ENCODE peak calls at places on chromosomes 5 and 9, in six cellular contexts. O, B, A, Y, Q and U are unnamed samples.

GRCh38 chr5:171249460-171249859 is 59.6 kb upstream of the TLX3 start:
- DNase-seq in O (no peak), B (no peak), A (no peak), Y (no peak), Q (no peak), U (no peak)

GRCh38 chr9:99497641-99498040 is 275.6 kb downstream of the SEC61B start:
- DNase-seq in O (peak), B (no peak), A (no peak), Y (no peak), Q (no peak), U (no peak)

GRCh38 chr9:76629205-76629990 is 134.8 kb upstream of the PCA3 start:
- DNase-seq in O (no peak), B (no peak), A (no peak), Y (no peak), Q (no peak), U (no peak)

GRCh38 chr9:137084526-137084925 is 2.3 kb upstream of the MAN1B1 start:
- DNase-seq in O (no peak), B (no peak), A (no peak), Y (no peak), Q (no peak), U (no peak)

GRCh38 chr9:87599901-87600610 is 102.4 kb downstream of the DAPK1 start:
- DNase-seq in O (peak), B (no peak), A (peak), Y (no peak), Q (peak), U (peak)

GRCh38 chr9:89602978-89603628 is 1.7 kb upstream of the GADD45G start:
- DNase-seq in O (peak), B (peak), A (peak), Y (peak), Q (peak), U (peak)

GRCh38 chr9:95497772-95498171 is 19.0 kb downstream of the PTCH1 start:
- DNase-seq in O (no peak), B (no peak), A (no peak), Y (no peak), Q (peak), U (peak)

GRCh38 chr5:139638090-139638735 is 9.9 kb upstream of the CXXC5 start:
- DNase-seq in O (peak), B (peak), A (peak), Y (peak), Q (peak), U (no peak)

GRCh38 chr5:204966-205670 is 12.8 kb downstream of the CCDC127 start:
- DNase-seq in O (no peak), B (no peak), A (no peak), Y (no peak), Q (no peak), U (no peak)

GRCh38 chr9:129230302-129230701 is 52.2 kb upstream of the IER5L start:
- DNase-seq in O (no peak), B (no peak), A (peak), Y (no peak), Q (no peak), U (no peak)

GRCh38 chr5:93454896-93455295 is 126.1 kb downstream of the NR2F1-AS1 start:
- DNase-seq in O (no peak), B (no peak), A (no peak), Y (no peak), Q (no peak), U (no peak)

GRCh38 chr5:124754206-124754927 is 7.9 kb upstream of the ZNF608 start:
- DNase-seq in O (no peak), B (no peak), A (no peak), Y (no peak), Q (peak), U (no peak)

GRCh38 chr5:50667653-50668403 is 1.4 kb downstream of the PARP8 start:
- DNase-seq in O (no peak), B (peak), A (peak), Y (peak), Q (peak), U (no peak)

GRCh38 chr9:99855467-99856176 is 33.9 kb downstream of the NR4A3 start:
- DNase-seq in O (no peak), B (no peak), A (no peak), Y (no peak), Q (no peak), U (no peak)

GRCh38 chr5:135216072-135216812 is 182.2 kb upstream of the PITX1 start:
- DNase-seq in O (no peak), B (no peak), A (no peak), Y (no peak), Q (no peak), U (no peak)

GRCh38 chr5:75756191-75756590 is 39.0 kb upstream of the POC5 start:
- DNase-seq in O (no peak), B (no peak), A (no peak), Y (no peak), Q (no peak), U (no peak)

GRCh38 chr5:113294341-113295110 is 140.3 kb downstream of the TSSK1B start:
- DNase-seq in O (peak), B (peak), A (peak), Y (peak), Q (peak), U (peak)

GRCh38 chr5:82635561-82636288 is 357.6 kb upstream of the RPS23 start:
- DNase-seq in O (peak), B (no peak), A (no peak), Y (no peak), Q (peak), U (peak)

GRCh38 chr9:77891150-77891549 is 140.5 kb downstream of the GNAQ start:
- DNase-seq in O (no peak), B (no peak), A (no peak), Y (no peak), Q (no peak), U (no peak)

GRCh38 chr5:72438141-72438540 is 69.1 kb downstream of the ZNF366 start:
- DNase-seq in O (peak), B (no peak), A (no peak), Y (no peak), Q (no peak), U (no peak)

GRCh38 chr9:114591206-114591853 is 3.8 kb downstream of the ATP6V1G1 start:
- DNase-seq in O (no peak), B (no peak), A (no peak), Y (no peak), Q (peak), U (no peak)

GRCh38 chr5:40570408-40571129 is 109.1 kb upstream of the PTGER4 start:
- DNase-seq in O (peak), B (no peak), A (no peak), Y (no peak), Q (peak), U (peak)

GRCh38 chr5:112563169-112563826 is 144.2 kb upstream of the EPB41L4A start:
- DNase-seq in O (no peak), B (no peak), A (no peak), Y (no peak), Q (no peak), U (no peak)

GRCh38 chr9:137620581-137620980 is 1.8 kb downstream of the EHMT1 start:
- DNase-seq in O (no peak), B (no peak), A (no peak), Y (no peak), Q (no peak), U (no peak)

DNA sequence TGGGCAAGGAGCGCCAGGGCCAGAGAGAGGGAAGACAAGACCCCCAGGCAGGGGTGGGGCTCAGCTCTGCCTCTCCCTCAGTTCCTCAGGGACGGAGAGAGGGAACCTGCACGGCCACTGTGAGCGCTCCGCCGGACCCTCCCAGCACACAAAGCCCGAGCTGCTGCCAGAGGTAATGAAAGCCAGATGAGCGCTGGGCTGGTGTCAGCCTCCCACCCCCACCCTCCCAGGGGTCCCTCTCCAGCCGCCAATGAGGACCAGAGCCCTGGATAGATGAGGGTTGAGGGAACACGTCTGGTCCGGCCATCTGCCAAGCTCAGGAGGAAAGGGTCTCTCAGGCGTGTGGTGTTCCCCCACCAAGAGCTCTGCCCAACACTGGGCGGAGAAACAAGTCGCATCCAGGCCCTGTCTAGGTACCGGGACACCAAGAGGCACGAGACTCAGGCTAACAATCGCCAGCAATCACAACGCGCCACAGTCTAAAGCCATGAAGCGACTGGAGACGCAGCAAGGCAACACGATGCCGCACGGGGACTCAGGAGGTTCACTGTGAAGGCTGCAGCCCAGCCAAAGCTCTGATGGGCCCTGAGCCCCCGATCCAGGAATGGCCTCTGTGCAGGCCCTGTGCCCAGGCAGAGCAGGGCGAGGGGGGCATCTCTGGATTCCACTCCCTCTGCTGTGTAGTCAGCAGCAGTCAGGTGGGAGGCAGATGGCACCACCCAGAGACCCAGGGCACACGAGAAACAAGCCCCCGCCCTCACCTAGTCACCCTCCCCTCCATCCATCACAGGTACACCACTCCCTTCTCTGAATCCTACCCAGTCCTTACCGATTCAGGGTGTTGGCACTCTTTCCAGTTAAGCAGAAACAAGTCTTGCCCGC is 1.3 kb downstream of the RALGDS start:
- DNase-seq in O (peak), B (peak), A (no peak), Y (peak), Q (peak), U (no peak)
- H3K4me3 ChIP-seq in O (peak), B (peak), A (peak), Y (peak), Q (peak), U (peak)

DNA sequence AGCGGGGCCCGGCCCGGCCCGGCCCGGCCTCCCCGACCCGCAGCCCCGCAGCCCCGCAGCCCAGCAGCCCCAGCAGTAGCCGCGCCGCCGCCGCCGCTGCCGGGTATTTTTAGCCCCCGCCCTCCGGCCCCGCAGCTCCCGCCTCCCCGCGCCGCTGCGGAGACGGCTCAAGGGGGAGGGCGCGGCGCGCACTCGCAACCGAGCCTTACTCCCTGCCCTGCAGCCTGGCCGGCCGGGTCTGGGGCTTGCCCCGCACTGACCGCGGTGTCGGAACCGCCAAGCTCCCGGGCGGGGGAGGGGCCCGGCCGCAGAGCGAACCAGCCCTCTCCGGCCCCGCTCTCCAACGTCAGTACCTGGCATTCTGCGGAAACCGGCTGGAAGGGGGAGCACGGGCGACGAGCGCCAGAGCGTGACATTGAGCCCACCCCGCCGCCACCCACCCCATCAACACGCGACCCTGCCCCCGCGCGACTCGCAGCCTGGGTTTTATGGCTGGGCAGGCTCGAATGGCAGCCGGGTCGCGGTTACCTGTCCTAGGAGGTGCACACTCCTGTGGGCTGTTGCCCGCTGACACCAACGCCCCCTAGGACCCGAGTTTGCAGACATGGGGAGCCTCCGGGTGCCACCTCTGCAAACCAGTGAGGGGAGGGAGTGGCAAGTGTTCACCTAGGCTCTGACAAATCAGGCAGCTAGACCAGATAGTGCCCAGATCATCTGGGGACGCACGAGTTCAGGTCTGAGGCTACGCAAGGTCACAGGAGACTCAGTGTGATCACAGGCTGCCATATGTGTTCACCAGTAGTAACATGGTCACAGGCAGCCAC is at the start of gene ACSL6:
- DNase-seq in O (no peak), B (peak), A (peak), Y (no peak), Q (peak), U (no peak)
- H3K4me3 ChIP-seq in O (peak), B (peak), A (peak), Y (peak), Q (peak), U (peak)

DNA sequence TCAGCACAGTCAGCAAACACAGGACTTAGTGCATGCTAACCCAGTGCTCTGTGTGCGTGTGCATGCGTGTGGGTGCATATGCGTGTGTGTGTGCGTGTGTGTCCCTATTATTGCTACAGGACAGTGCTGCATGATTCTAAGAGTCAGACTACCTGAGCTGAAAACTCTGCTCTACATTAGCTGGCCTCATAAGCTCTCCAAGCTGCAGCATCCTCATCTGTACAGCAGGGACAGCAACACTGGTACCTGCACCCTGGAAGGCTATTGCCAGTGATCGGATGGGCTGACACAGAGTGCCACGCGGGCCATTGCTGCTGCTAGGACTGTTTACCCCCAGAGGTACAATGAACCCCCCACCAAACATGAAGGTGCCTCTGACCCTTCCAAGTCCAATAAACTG is 1.2 kb downstream of the ADAMTS12 start:
- DNase-seq in O (no peak), B (no peak), A (no peak), Y (no peak), Q (peak), U (no peak)
- H3K4me3 ChIP-seq in O (no peak), B (peak), A (peak), Y (peak), Q (peak), U (peak)

DNA sequence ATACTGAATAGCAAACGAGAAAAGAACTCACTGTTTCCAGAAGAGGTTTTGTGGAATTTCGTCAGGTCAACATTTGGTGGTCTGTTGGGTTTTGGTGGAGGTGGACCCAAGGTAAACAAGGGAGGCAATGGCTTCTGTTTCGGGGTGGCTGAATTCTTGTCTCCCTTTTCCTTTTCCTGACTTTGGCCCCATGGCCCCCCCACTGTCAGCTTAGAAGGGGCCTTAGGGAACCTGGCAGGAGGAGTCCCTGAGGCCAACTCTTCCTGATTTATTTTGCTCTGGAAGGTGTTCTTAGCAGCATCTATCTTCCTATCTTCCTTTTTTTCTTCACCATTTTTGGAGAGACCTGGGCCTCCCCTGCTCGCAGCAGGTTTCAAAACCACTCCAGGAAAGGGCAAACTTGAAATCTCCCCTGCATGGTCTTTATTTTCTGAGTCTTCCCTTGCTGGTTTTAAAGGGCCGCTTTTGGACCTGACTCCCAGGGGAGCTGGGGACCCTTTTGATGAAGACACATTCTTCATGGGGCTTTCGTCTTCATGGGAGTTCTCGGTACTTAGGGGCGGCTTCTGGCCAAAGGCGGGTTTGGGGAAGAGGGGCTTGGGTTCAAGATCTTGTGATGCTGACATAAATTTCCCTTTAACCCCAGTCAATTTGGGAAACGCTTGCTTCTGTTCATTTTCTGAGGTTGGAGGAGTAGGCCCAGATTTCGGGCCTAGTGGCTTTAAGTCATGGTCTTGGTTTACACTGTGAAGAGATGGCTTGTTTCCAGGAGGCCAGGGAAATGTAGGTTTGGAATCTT is 17.4 kb downstream of the FYB1 start:
- DNase-seq in O (no peak), B (no peak), A (no peak), Y (no peak), Q (no peak), U (no peak)
- H3K4me3 ChIP-seq in O (no peak), B (peak), A (no peak), Y (no peak), Q (no peak), U (no peak)

GRCh38 chr9:110320651-110321050 is 17.0 kb downstream of the TXNDC8 start:
- DNase-seq in O (no peak), B (no peak), A (no peak), Y (no peak), Q (peak), U (no peak)

GRCh38 chr9:110321055-110321454 is 16.6 kb downstream of the TXNDC8 start:
- DNase-seq in O (no peak), B (no peak), A (no peak), Y (no peak), Q (peak), U (no peak)

GRCh38 chr9:110317921-110318320 is 19.7 kb downstream of the TXNDC8 start:
- DNase-seq in O (no peak), B (no peak), A (no peak), Y (no peak), Q (no peak), U (no peak)

GRCh38 chr9:110319781-110320180 is 17.9 kb downstream of the TXNDC8 start:
- DNase-seq in O (no peak), B (no peak), A (no peak), Y (no peak), Q (no peak), U (no peak)

GRCh38 chr9:110316255-110316921 is 21.3 kb downstream of the TXNDC8 start:
- DNase-seq in O (no peak), B (no peak), A (no peak), Y (no peak), Q (peak), U (no peak)
- H3K4me3 ChIP-seq in O (no peak), B (no peak), A (no peak), Y (peak), Q (peak), U (no peak)

DNA sequence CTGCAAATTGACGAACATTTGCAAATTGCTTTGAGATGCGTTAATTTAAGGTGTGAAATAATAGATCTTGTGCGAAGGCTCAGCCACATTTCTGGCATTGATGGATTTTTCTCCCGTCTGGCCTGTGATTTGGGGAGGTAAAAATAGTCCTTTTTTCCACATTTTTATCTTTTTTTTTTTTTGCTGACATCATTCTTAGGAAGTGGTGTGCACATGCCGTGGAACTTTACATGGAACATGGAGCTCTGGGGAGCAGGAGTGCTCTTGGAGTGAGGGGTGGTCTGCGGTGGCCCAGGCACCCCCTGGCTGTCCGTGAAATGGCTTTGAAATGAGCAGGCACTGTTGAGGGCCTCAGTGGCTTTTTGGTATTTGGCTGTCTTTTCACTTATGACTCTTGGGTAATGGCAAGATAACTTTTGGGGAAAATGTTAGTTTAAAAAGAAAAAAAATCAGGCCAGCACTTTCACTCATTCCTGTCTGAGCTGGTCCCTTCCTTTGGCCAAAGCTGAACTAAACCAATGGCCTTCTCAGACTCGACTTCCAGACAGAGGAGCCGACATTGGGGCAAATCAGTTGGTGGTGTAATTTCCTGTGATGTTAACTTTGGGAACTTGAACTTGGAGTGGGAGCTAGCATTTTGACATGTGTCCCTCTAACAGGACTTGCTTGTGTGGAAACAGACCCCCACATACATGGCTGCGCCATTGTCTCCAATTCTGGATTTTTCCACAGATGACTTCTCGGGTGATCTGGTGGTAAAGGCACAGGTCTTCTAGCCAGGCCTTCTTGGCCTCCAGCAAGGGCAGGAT is 4.2 kb downstream of the NEK6 start:
- DNase-seq in O (no peak), B (no peak), A (no peak), Y (no peak), Q (no peak), U (no peak)
- H3K4me3 ChIP-seq in O (peak), B (peak), A (no peak), Y (peak), Q (peak), U (peak)

DNA sequence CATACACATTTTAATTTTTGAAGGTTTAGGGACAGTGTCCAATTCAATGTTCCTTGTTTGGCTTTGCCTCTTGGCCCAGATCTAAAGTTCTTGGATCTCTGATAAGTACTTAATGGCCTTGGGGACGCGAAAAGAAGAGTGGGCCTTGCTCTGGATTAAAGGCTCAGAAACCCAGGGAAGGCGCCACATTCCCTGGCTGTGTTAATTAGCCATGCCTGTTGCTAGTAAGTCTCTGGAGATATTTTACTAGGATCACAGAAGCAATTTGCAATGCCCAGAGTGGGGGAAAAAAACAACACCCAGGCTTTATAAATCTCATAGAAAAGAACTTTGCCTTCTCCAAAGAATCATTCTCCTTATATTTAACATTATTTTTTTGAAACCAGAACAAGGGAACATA is 172.0 kb upstream of the ANKRD55 start:
- DNase-seq in O (no peak), B (no peak), A (no peak), Y (no peak), Q (no peak), U (no peak)
- H3K4me3 ChIP-seq in O (no peak), B (no peak), A (no peak), Y (no peak), Q (no peak), U (no peak)